ENCODE peak calls at places on chromosome 18, in eight cellular contexts. J is AG04450, V is fibroblast of lung, A is kidney epithelial cell, Z is fibroblast of mammary gland, I is GM12865, G is uterus, E is tibial artery. H is an unnamed sample.

GRCh38 chr18:34114996-34115395 is 109.7 kb downstream of the NOL4 start:
- DNase-seq in J (no peak), G (no peak), V (no peak), I (no peak), A (no peak), E (no peak), Z (no peak), H (no peak)

GRCh38 chr18:79614211-79615028 is 65.2 kb upstream of the CTDP1 start:
- DNase-seq in A (no peak), E (peak), I (no peak), V (no peak), J (no peak), Z (no peak), G (peak), H (no peak)

GRCh38 chr18:58391932-58392331 is 237.0 kb downstream of the ALPK2 start:
- DNase-seq in G (no peak), E (peak), J (no peak), A (no peak), V (peak), Z (no peak), I (no peak), H (no peak)

GRCh38 chr18:79951545-79952456 is at the start of gene SLC66A2:
- DNase-seq in J (peak), G (peak), Z (peak), A (peak), V (peak), I (peak), E (peak), H (no peak)

GRCh38 chr18:13280066-13280795 is 61.7 kb downstream of the LDLRAD4 start:
- DNase-seq in V (no peak), E (no peak), A (peak), J (no peak), I (no peak), Z (no peak), G (no peak), H (no peak)

GRCh38 chr18:59054892-59055291 is 84.8 kb upstream of the SEC11C start:
- DNase-seq in A (no peak), Z (no peak), G (peak), J (no peak), V (no peak), I (no peak), E (peak), H (no peak)

GRCh38 chr18:22674300-22674699 is 256.6 kb upstream of the CTAGE1 start:
- DNase-seq in J (peak), V (peak), G (no peak), A (peak), Z (peak), I (no peak), E (no peak), H (peak)

GRCh38 chr18:6194640-6195039 is 220.1 kb downstream of the L3MBTL4 start:
- DNase-seq in Z (no peak), J (no peak), I (no peak), V (no peak), E (no peak), G (no peak), A (no peak), H (no peak)

GRCh38 chr18:61825386-61825785 is 67.4 kb downstream of the RNF152 start:
- DNase-seq in V (no peak), E (no peak), Z (peak), I (no peak), A (no peak), G (no peak), J (no peak), H (no peak)

GRCh38 chr18:59885579-59886163 is 14.1 kb upstream of the PMAIP1 start:
- DNase-seq in Z (peak), G (no peak), V (peak), I (peak), A (no peak), E (no peak), J (no peak), H (no peak)

GRCh38 chr18:10101293-10101701 is 187.5 kb downstream of the VAPA start:
- DNase-seq in I (no peak), J (no peak), V (peak), Z (peak), G (no peak), E (peak), A (no peak), H (no peak)

GRCh38 chr18:12934454-12935071 is 13.2 kb upstream of the SEH1L start:
- DNase-seq in E (peak), G (peak), A (peak), I (peak), Z (peak), V (peak), J (peak), H (peak)

GRCh38 chr18:24268784-24269550 is 128.7 kb downstream of the OSBPL1A start:
- DNase-seq in J (no peak), E (no peak), Z (no peak), A (no peak), G (no peak), V (no peak), I (no peak), H (no peak)

GRCh38 chr18:13587001-13587400 is 139.4 kb downstream of the FAM210A start:
- DNase-seq in Z (no peak), I (peak), E (no peak), G (no peak), A (no peak), J (no peak), V (no peak), H (no peak)

GRCh38 chr18:22199005-22199404 is 29.6 kb downstream of the GATA6 start:
- DNase-seq in V (no peak), Z (no peak), J (no peak), G (no peak), I (no peak), A (no peak), E (no peak), H (no peak)

GRCh38 chr18:32469190-32469611 is 1.5 kb downstream of the GAREM1 start:
- DNase-seq in A (peak), V (peak), G (peak), Z (peak), J (no peak), E (peak), I (no peak), H (no peak)

GRCh38 chr18:64488698-64489097 is 339.8 kb upstream of the LINC00305 start:
- DNase-seq in V (no peak), Z (no peak), J (no peak), A (no peak), E (no peak), I (no peak), G (no peak), H (no peak)

GRCh38 chr18:46555724-46556123 is 101.3 kb downstream of the LOXHD1 start:
- DNase-seq in Z (peak), G (no peak), E (no peak), V (no peak), A (no peak), I (peak), J (no peak), H (no peak)

GRCh38 chr18:59381949-59382348 is 22.9 kb upstream of the LMAN1 start:
- DNase-seq in I (no peak), J (no peak), Z (no peak), G (no peak), A (no peak), E (no peak), V (no peak), H (no peak)

GRCh38 chr18:5556317-5556974 is 12.6 kb upstream of the EPB41L3 start:
- DNase-seq in G (peak), V (peak), A (no peak), E (no peak), I (no peak), J (peak), Z (peak), H (peak)

GRCh38 chr18:3984163-3984757 is 470.8 kb downstream of the DLGAP1 start:
- DNase-seq in V (no peak), I (peak), J (no peak), G (no peak), E (no peak), Z (peak), A (no peak), H (no peak)

GRCh38 chr18:72155327-72155726 is 388.8 kb downstream of the CBLN2 start:
- DNase-seq in Z (peak), J (no peak), E (no peak), V (peak), G (no peak), A (no peak), I (no peak), H (peak)

DNA sequence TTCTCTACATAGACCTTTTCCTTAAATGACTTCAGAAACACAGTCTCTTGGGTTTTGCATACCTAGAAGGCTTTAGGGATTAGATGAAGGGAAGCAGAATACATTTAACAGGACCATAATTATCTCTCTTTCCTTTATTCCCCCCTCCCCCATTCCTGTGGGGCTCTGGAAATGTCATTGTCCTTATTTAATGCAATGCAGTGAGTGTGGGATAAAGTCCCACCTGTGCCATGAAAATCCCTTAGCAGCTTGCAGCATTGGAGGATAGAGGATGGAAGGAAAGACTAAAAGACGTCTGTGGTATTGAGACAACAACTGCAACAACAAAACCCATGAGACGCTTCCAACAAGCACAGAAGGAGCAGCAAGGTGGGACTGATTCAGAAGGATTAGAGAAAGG is 117.8 kb upstream of the DCC start:
- DNase-seq in Z (no peak), A (no peak), I (no peak), G (no peak), V (no peak), E (no peak), J (no peak), H (no peak)
- H3K4me3 ChIP-seq in Z (no peak), A (no peak), I (no peak), G (no peak), V (no peak), E (no peak), J (no peak), H (no peak)

GRCh38 chr18:8052237-8052701 is 485.2 kb downstream of the PTPRM start:
- DNase-seq in A (no peak), G (no peak), E (no peak), V (peak), I (peak), J (no peak), Z (peak), H (no peak)
- TF ChIP-seq CTCF in A (no peak), G (no peak), E (no peak), V (no peak), I (no peak), J (no peak), Z (no peak), H (peak)

DNA sequence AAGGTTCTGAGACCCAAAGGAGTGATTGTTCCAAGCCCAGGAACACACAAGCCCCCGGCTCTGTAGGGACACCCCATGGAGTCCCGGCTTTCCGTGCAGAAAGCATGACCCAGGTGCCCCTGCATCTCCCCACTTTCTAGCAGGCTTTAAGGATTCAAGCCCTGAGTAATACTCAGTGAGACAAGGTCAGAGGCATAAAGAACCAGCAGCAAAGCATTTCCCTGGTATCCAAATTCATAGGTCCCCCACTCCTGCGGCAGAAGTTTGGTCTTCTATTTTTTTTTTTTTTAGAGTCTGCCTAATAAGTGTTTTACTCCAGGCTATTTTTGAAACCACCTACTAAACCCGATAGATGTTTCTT is 16.3 kb downstream of the TSHZ1 start:
- DNase-seq in G (no peak), A (no peak), J (no peak), V (no peak), I (no peak), E (no peak), Z (no peak), H (no peak)
- H3K4me3 ChIP-seq in G (no peak), A (no peak), J (peak), V (peak), I (no peak), E (peak), Z (no peak), H (no peak)

GRCh38 chr18:77702686-77703085 is 453.0 kb downstream of the GALR1 start:
- DNase-seq in J (no peak), A (no peak), Z (peak), I (peak), G (peak), E (no peak), V (peak), H (no peak)
- TF ChIP-seq CTCF in J (no peak), A (peak), Z (peak), I (peak), G (peak), E (no peak), V (no peak), H (peak)

H was measured in retinal pigment epithelial cell.